ENCODE peak calls at places on chromosomes 3 and 15, in ten cellular contexts. Q is fibroblast of the aortic adventitia; O is AG04450; J is HCT116; L is CD8-positive, alpha-beta T cell; P is endodermal cell; K is right atrium auricular region; S is heart right ventricle; A is left ventricle myocardium inferior; N is fibroblast of pulmonary artery. I is an unnamed sample.

GRCh38 chr3:195009607-195010006 is 261.4 kb downstream of the XXYLT1 start:
- DNase-seq in Q (no peak), S (no peak), J (no peak), A (no peak), P (no peak), O (no peak), K (no peak), N (no peak), L (no peak), I (no peak)

GRCh38 chr3:112508261-112508660 is 9.0 kb upstream of the BTLA start:
- DNase-seq in L (no peak), P (no peak), O (no peak), A (no peak), Q (no peak), S (no peak), J (no peak), K (no peak), N (no peak), I (no peak)

GRCh38 chr3:70951937-70952492 is 631.5 kb downstream of the FOXP1 start:
- DNase-seq in S (no peak), A (no peak), J (no peak), L (no peak), Q (no peak), P (no peak), O (no peak), N (no peak), K (no peak), I (no peak)

GRCh38 chr3:100637197-100637631 is 27.8 kb downstream of the ADGRG7 start:
- DNase-seq in Q (peak), A (no peak), J (no peak), N (no peak), S (no peak), L (no peak), O (no peak), K (no peak), P (no peak), I (no peak)

GRCh38 chr15:73685561-73685960 is 1.4 kb downstream of the CD276 start:
- DNase-seq in J (no peak), S (no peak), O (no peak), A (no peak), P (no peak), K (no peak), L (no peak), N (peak), Q (no peak), I (no peak)

GRCh38 chr3:53766706-53767105 is 79.5 kb downstream of the CHDH start:
- DNase-seq in Q (no peak), S (no peak), J (no peak), P (no peak), A (no peak), N (no peak), O (no peak), K (no peak), L (no peak), I (no peak)

GRCh38 chr3:175346573-175347356 is 487.6 kb downstream of the NAALADL2 start:
- DNase-seq in J (peak), L (no peak), A (peak), O (peak), P (no peak), K (peak), N (peak), Q (peak), S (peak), I (peak)

GRCh38 chr15:68314563-68314962 is 37.0 kb downstream of the FEM1B start:
- DNase-seq in L (no peak), J (no peak), K (no peak), S (no peak), A (no peak), N (no peak), O (no peak), Q (no peak), P (peak), I (no peak)

GRCh38 chr3:195397524-195397923 is 45.3 kb downstream of the ACAP2 start:
- DNase-seq in N (no peak), L (no peak), J (no peak), O (no peak), K (no peak), Q (no peak), P (no peak), A (no peak), S (no peak), I (peak)

GRCh38 chr3:9879830-9880549 is at the start of gene CIDEC:
- DNase-seq in P (no peak), S (no peak), J (no peak), L (no peak), N (no peak), Q (no peak), A (no peak), O (no peak), K (no peak), I (peak)

GRCh38 chr3:51619983-51620382 is 51.1 kb upstream of the TEX264 start:
- DNase-seq in K (no peak), S (no peak), O (no peak), Q (no peak), A (no peak), P (no peak), L (no peak), J (no peak), N (no peak), I (no peak)

GRCh38 chr15:31338879-31339557 is 12.4 kb downstream of the KLF13 start:
- DNase-seq in S (peak), P (no peak), Q (peak), J (no peak), O (peak), A (peak), K (peak), L (no peak), N (peak), I (peak)

GRCh38 chr3:166060789-166061479 is 223.7 kb upstream of the BCHE start:
- DNase-seq in J (no peak), O (no peak), P (peak), S (no peak), K (no peak), L (no peak), Q (no peak), N (no peak), A (no peak), I (no peak)

GRCh38 chr3:53016236-53016635 is 29.6 kb downstream of the SFMBT1 start:
- DNase-seq in K (no peak), P (no peak), S (no peak), A (no peak), Q (no peak), N (no peak), O (no peak), L (no peak), J (no peak), I (no peak)

GRCh38 chr3:45936261-45936660 is 7.0 kb upstream of the CXCR6 start:
- DNase-seq in A (no peak), P (no peak), N (no peak), O (no peak), K (no peak), S (no peak), J (no peak), L (no peak), Q (no peak), I (no peak)

GRCh38 chr3:195905970-195906864 is 2.1 kb downstream of the TNK2 start:
- DNase-seq in S (no peak), P (no peak), L (no peak), Q (no peak), J (no peak), A (no peak), O (no peak), N (no peak), K (no peak), I (peak)

GRCh38 chr3:112374334-112374734 is 41.4 kb downstream of the CD200 start:
- DNase-seq in P (no peak), S (no peak), N (peak), Q (peak), L (no peak), K (no peak), J (no peak), O (no peak), A (no peak), I (no peak)

GRCh38 chr3:4302747-4303146 is 422 bp upstream of the SETMAR start:
- DNase-seq in K (no peak), N (no peak), L (no peak), O (no peak), Q (no peak), J (no peak), A (no peak), S (no peak), P (no peak), I (no peak)

GRCh38 chr3:127162947-127163645 is 29.8 kb upstream of the PRR23E start:
- DNase-seq in P (peak), O (no peak), L (no peak), Q (no peak), K (no peak), A (no peak), S (no peak), N (no peak), J (no peak), I (peak)

DNA sequence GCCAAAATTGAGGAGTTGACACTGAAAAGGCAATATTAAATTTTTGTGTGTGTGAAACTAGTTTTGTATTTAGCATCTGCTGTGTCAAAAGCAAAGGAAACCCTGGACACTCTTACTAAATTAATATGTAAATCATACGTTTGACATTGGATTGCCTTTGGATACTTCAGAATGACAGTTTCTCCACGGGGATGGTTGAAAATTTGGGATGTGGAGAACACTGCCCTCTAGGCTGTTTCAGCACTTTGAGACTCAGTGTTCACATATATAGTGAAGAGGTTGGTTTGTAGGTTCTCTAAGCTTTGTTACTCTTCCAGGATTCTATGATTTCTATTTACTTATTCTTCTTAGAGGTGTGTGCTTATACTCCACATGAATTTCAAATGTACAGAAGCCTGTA is 3.0 kb downstream of the ROBO2 start:
- DNase-seq in J (no peak), L (no peak), O (no peak), P (no peak), A (no peak), N (no peak), S (no peak), K (no peak), Q (no peak), I (no peak)
- TF ChIP-seq CTCF in J (no peak), L (no peak), O (peak), P (peak), A (no peak), N (no peak), S (peak), K (no peak), Q (no peak), I (no peak)

GRCh38 chr3:69944931-69945493 is 54.5 kb upstream of the SAMMSON start:
- DNase-seq in S (no peak), N (no peak), K (no peak), Q (no peak), P (no peak), J (no peak), O (no peak), A (no peak), L (no peak), I (no peak)
- H3K4me3 ChIP-seq in S (no peak), N (no peak), K (no peak), Q (no peak), P (no peak), J (no peak), O (no peak), A (no peak), L (no peak), I (no peak)

GRCh38 chr3:40528426-40528825 is 3.7 kb downstream of the ZNF621 start:
- DNase-seq in S (no peak), K (no peak), P (no peak), A (no peak), J (no peak), O (no peak), N (no peak), Q (no peak), L (no peak), I (no peak)

GRCh38 chr3:40524222-40524570 is 564 bp upstream of the ZNF621 start:
- DNase-seq in A (no peak), O (no peak), K (no peak), P (no peak), N (no peak), S (no peak), Q (no peak), J (no peak), L (no peak), I (no peak)

GRCh38 chr3:40521254-40521653 is 3.5 kb upstream of the ZNF621 start:
- DNase-seq in K (no peak), N (no peak), Q (no peak), O (no peak), L (no peak), P (no peak), J (no peak), A (no peak), S (no peak), I (no peak)

GRCh38 chr3:40523781-40524180 is 979 bp upstream of the ZNF621 start:
- DNase-seq in L (no peak), K (no peak), A (no peak), P (no peak), J (no peak), O (no peak), N (no peak), S (no peak), Q (no peak), I (no peak)

GRCh38 chr3:40524571-40525285 is at the start of gene ZNF621:
- DNase-seq in L (peak), A (peak), K (peak), N (peak), J (peak), Q (peak), P (peak), S (peak), O (peak), I (peak)
- TF ChIP-seq CTCF in L (no peak), A (no peak), K (no peak), N (no peak), J (no peak), Q (no peak), P (no peak), S (peak), O (no peak), I (peak)

GRCh38 chr3:2096196-2096595 is 2.5 kb upstream of the CNTN4 start:
- DNase-seq in N (no peak), A (no peak), L (no peak), K (no peak), J (no peak), P (peak), O (no peak), S (no peak), Q (no peak), I (no peak)

GRCh38 chr3:2097641-2098191 is 950 bp upstream of the CNTN4 start:
- DNase-seq in O (no peak), L (no peak), K (no peak), A (no peak), P (no peak), Q (no peak), S (no peak), J (no peak), N (no peak), I (no peak)

GRCh38 chr3:2098398-2099027 is at the start of gene CNTN4:
- DNase-seq in O (no peak), L (no peak), K (no peak), S (peak), P (peak), A (peak), N (no peak), Q (no peak), J (no peak), I (peak)

GRCh38 chr3:2099779-2100191 is 1.1 kb downstream of the CNTN4 start:
- DNase-seq in A (no peak), Q (no peak), K (no peak), N (no peak), S (no peak), J (no peak), P (peak), L (no peak), O (no peak), I (no peak)

GRCh38 chr3:2099028-2099671 is 484 bp downstream of the CNTN4 start:
- DNase-seq in J (no peak), K (no peak), O (no peak), N (no peak), L (no peak), P (peak), A (no peak), S (no peak), Q (no peak), I (no peak)
- H3K4me3 ChIP-seq in J (no peak), K (peak), O (no peak), N (no peak), L (no peak), P (peak), A (peak), S (peak), Q (no peak), I (no peak)

DNA sequence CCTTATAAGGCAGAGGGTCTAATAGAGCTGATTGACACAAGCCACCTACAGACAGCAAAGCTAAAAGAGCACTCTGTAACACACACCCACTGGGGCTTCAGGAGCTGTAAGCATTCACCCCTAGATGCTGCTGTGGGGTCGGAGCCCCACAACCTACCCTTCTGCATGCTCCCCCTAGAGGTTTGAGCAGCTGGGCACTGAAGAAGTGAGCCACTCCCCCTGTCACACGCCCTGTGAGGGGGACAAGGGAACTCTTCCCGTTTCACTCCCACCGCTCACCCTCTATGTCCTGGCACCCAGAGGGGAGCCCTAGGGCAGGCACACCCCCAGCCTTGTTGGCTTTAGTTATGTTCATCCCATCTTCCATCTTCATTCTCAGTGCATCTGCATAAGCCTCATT is 9.4 kb upstream of the CSTA start:
- DNase-seq in P (peak), S (no peak), A (no peak), K (no peak), J (no peak), L (no peak), Q (no peak), N (no peak), O (no peak), I (no peak)
- TF ChIP-seq CTCF in P (peak), S (no peak), A (no peak), K (no peak), J (no peak), L (no peak), Q (no peak), N (no peak), O (no peak), I (no peak)

DNA sequence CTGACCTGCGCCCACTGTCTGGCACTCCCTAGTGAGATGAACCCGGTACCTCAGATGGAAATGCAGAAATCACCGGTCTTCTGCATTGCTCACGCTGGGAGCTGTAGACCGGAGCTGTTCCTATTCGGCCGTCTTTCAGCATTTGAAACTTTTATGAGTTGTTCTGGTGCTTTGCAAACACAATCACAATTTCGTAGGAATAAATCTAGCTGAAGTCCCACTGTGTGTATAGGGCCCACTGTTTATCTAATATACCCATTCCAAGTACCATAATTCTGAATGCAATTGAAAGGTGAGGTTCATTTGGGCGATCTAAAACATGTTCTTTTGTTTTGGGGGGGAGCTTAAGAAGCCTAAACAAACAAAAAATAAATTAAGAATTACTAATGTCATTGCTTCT is 572.1 kb downstream of the FGF12 start:
- DNase-seq in L (no peak), S (no peak), O (no peak), P (no peak), K (no peak), Q (no peak), A (no peak), N (no peak), J (no peak), I (no peak)
- H3K4me3 ChIP-seq in L (no peak), S (no peak), O (no peak), P (peak), K (no peak), Q (no peak), A (peak), N (no peak), J (peak), I (no peak)

DNA sequence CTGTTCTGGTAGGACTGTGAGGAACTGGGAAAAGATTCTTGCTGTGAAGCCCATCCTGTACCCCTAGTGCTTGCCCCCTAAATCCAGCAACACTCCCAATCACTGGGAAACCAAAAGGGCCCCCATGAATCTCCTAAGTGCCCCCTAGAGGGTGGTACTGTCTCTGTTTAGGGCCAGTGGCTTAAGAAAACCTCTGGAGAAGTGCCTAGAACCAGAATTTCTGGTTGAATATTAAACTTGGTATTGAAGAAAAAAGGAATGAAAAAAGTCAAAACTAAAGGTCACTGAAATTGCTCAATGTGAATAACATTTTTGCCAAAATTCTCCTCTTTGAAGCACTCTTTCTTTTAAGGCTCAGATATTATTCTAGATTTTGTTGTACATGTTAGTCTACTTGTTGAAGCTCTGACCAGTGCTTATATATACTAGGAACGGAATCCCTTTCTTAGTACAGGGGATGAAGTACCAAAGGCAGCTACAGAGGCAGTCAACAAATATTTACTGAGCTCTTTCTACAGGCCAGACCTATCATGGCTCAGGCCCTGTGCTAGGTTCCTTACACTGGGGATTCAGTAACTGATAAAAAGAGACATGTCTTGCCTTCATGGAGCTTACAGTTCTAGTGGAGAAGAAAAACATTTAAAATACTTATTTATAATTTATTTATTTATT is 138.8 kb downstream of the MYLK start:
- DNase-seq in O (no peak), L (no peak), P (no peak), Q (peak), K (no peak), N (peak), J (no peak), S (no peak), A (no peak), I (no peak)
- TF ChIP-seq CTCF in O (no peak), L (no peak), P (peak), Q (peak), K (no peak), N (peak), J (peak), S (peak), A (peak), I (no peak)

GRCh38 chr3:107421170-107421792 is 44.0 kb downstream of the CCDC54 start:
- DNase-seq in K (no peak), A (no peak), O (no peak), Q (peak), L (no peak), J (peak), S (no peak), N (peak), P (no peak), I (peak)
- H3K4me3 ChIP-seq in K (peak), A (peak), O (peak), Q (peak), L (no peak), J (peak), S (peak), N (peak), P (no peak), I (no peak)

I was measured in GM12865.